ENCODE peak calls at places on chromosomes 1 and 21, in six cellular contexts. One of them, this sample, is unnamed.

GRCh38 chr1:17739050-17739449 is 16.1 kb upstream of the ACTL8 start:
- DNase-seq in psoas muscle: no peak
- DNase-seq in A549: no peak
- DNase-seq in A673: no peak
- DNase-seq in neural crest cell: no peak
- DNase-seq in body of pancreas: no peak
- DNase-seq in this sample: no peak

GRCh38 chr1:235648954-235649721 is 446 bp downstream of the GNG4 start:
- DNase-seq in psoas muscle: peak; percentile 48
- DNase-seq in A549: peak; percentile 50
- DNase-seq in A673: peak; percentile 57
- DNase-seq in neural crest cell: peak; percentile 48
- DNase-seq in body of pancreas: peak; percentile 64
- DNase-seq in this sample: peak; percentile 69

GRCh38 chr1:239678181-239678580 is 291.8 kb downstream of the CHRM3 start:
- DNase-seq in psoas muscle: no peak
- DNase-seq in A549: no peak
- DNase-seq in A673: no peak
- DNase-seq in neural crest cell: no peak
- DNase-seq in body of pancreas: no peak
- DNase-seq in this sample: no peak

GRCh38 chr1:7644906-7645750 is 126.0 kb upstream of the VAMP3 start:
- DNase-seq in psoas muscle: no peak
- DNase-seq in A549: no peak
- DNase-seq in A673: peak; percentile 51
- DNase-seq in neural crest cell: no peak
- DNase-seq in body of pancreas: peak; percentile 55
- DNase-seq in this sample: no peak

GRCh38 chr1:245046310-245046709 is 108.5 kb upstream of the KIF26B start:
- DNase-seq in psoas muscle: no peak
- DNase-seq in A549: no peak
- DNase-seq in A673: no peak
- DNase-seq in neural crest cell: no peak
- DNase-seq in body of pancreas: peak; percentile 57
- DNase-seq in this sample: no peak

GRCh38 chr1:31753623-31754349 is 10.4 kb downstream of the ADGRB2 start:
- DNase-seq in psoas muscle: peak; percentile 52
- DNase-seq in A549: no peak
- DNase-seq in A673: no peak
- DNase-seq in neural crest cell: no peak
- DNase-seq in body of pancreas: peak; percentile 58
- DNase-seq in this sample: no peak

GRCh38 chr1:48203287-48203900 is 19.1 kb upstream of the SLC5A9 start:
- DNase-seq in psoas muscle: no peak
- DNase-seq in A549: peak; percentile 20
- DNase-seq in A673: peak; percentile 33
- DNase-seq in neural crest cell: no peak
- DNase-seq in body of pancreas: no peak
- DNase-seq in this sample: peak; percentile 44

GRCh38 chr1:177305040-177306018 is 134.6 kb downstream of the BRINP2 start:
- DNase-seq in psoas muscle: no peak
- DNase-seq in A549: no peak
- DNase-seq in A673: no peak
- DNase-seq in neural crest cell: no peak
- DNase-seq in body of pancreas: no peak
- DNase-seq in this sample: no peak

GRCh38 chr21:28298251-28298672 is 694.4 kb downstream of the LTN1 start:
- DNase-seq in psoas muscle: no peak
- DNase-seq in A549: no peak
- DNase-seq in A673: no peak
- DNase-seq in neural crest cell: no peak
- DNase-seq in body of pancreas: no peak
- DNase-seq in this sample: no peak

GRCh38 chr1:216457356-216457755 is 34.1 kb upstream of the USH2A start:
- DNase-seq in psoas muscle: no peak
- DNase-seq in A549: no peak
- DNase-seq in A673: no peak
- DNase-seq in neural crest cell: no peak
- DNase-seq in body of pancreas: no peak
- DNase-seq in this sample: no peak

GRCh38 chr1:204894031-204894430 is 23.4 kb downstream of the NFASC start:
- DNase-seq in psoas muscle: no peak
- DNase-seq in A549: no peak
- DNase-seq in A673: no peak
- DNase-seq in neural crest cell: no peak
- DNase-seq in body of pancreas: no peak
- DNase-seq in this sample: no peak

GRCh38 chr1:150973826-150974579 is 632 bp downstream of the CERS2 start:
- DNase-seq in psoas muscle: peak; percentile 47
- DNase-seq in A549: no peak
- DNase-seq in A673: peak; percentile 23
- DNase-seq in neural crest cell: no peak
- DNase-seq in body of pancreas: peak; percentile 49
- DNase-seq in this sample: peak; percentile 32

GRCh38 chr1:229370601-229371021 is 27.8 kb upstream of the CCSAP start:
- DNase-seq in psoas muscle: peak; percentile 76
- DNase-seq in A549: no peak
- DNase-seq in A673: peak; percentile 80
- DNase-seq in neural crest cell: no peak
- DNase-seq in body of pancreas: no peak
- DNase-seq in this sample: no peak

GRCh38 chr21:32414579-32415358 is 2.3 kb downstream of the EVA1C start:
- DNase-seq in psoas muscle: no peak
- DNase-seq in A549: no peak
- DNase-seq in A673: peak; percentile 59
- DNase-seq in neural crest cell: no peak
- DNase-seq in body of pancreas: no peak
- DNase-seq in this sample: no peak
- TF ChIP-seq CTCF in psoas muscle: no peak
- TF ChIP-seq CTCF in A549: peak; percentile 50
- TF ChIP-seq CTCF in A673: peak; percentile 56
- TF ChIP-seq CTCF in neural crest cell: peak; percentile 35
- TF ChIP-seq CTCF in body of pancreas: peak; percentile 10
- TF ChIP-seq CTCF in this sample: no peak

GRCh38 chr1:92784639-92785500 is at the start of gene EVI5:
- DNase-seq in psoas muscle: peak; percentile 96
- DNase-seq in A549: peak; percentile 94
- DNase-seq in A673: peak; percentile 98
- DNase-seq in neural crest cell: peak; percentile 87
- DNase-seq in body of pancreas: peak; percentile 97
- DNase-seq in this sample: peak; percentile 95
- TF ChIP-seq CTCF in psoas muscle: no peak
- TF ChIP-seq CTCF in A549: no peak
- TF ChIP-seq CTCF in A673: no peak
- TF ChIP-seq CTCF in neural crest cell: no peak
- TF ChIP-seq CTCF in body of pancreas: peak; percentile 10
- TF ChIP-seq CTCF in this sample: no peak

GRCh38 chr1:72620453-72620852 is 338.1 kb upstream of the NEGR1 start:
- DNase-seq in psoas muscle: no peak
- DNase-seq in A549: no peak
- DNase-seq in A673: no peak
- DNase-seq in neural crest cell: no peak
- DNase-seq in body of pancreas: no peak
- DNase-seq in this sample: no peak

GRCh38 chr1:72623299-72623708 is 341.0 kb upstream of the NEGR1 start:
- DNase-seq in psoas muscle: no peak
- DNase-seq in A549: peak; percentile 3
- DNase-seq in A673: peak; percentile 86
- DNase-seq in neural crest cell: peak; percentile 1
- DNase-seq in body of pancreas: no peak
- DNase-seq in this sample: peak; percentile 13
- TF ChIP-seq CTCF in psoas muscle: peak; percentile 27
- TF ChIP-seq CTCF in A549: no peak
- TF ChIP-seq CTCF in A673: peak; percentile 76
- TF ChIP-seq CTCF in neural crest cell: peak; percentile 78
- TF ChIP-seq CTCF in body of pancreas: peak; percentile 48
- TF ChIP-seq CTCF in this sample: peak; percentile 47

GRCh38 chr1:218345673-218346390 is 696 bp downstream of the TGFB2 start:
- DNase-seq in psoas muscle: peak; percentile 77
- DNase-seq in A549: peak; percentile 83
- DNase-seq in A673: peak; percentile 81
- DNase-seq in neural crest cell: peak; percentile 41
- DNase-seq in body of pancreas: peak; percentile 60
- DNase-seq in this sample: peak; percentile 66

GRCh38 chr1:218346391-218347204 is 1.5 kb downstream of the TGFB2 start:
- DNase-seq in psoas muscle: peak; percentile 28
- DNase-seq in A549: no peak
- DNase-seq in A673: peak; percentile 39
- DNase-seq in neural crest cell: peak; percentile 8
- DNase-seq in body of pancreas: no peak
- DNase-seq in this sample: peak; percentile 20

GRCh38 chr1:218347316-218347712 is 2.2 kb downstream of the TGFB2 start:
- DNase-seq in psoas muscle: no peak
- DNase-seq in A549: peak; percentile 64
- DNase-seq in A673: peak; percentile 33
- DNase-seq in neural crest cell: no peak
- DNase-seq in body of pancreas: no peak
- DNase-seq in this sample: no peak

GRCh38 chr1:218347713-218348627 is 2.8 kb downstream of the TGFB2 start:
- DNase-seq in psoas muscle: no peak
- DNase-seq in A549: peak; percentile 84
- DNase-seq in A673: peak; percentile 53
- DNase-seq in neural crest cell: no peak
- DNase-seq in body of pancreas: no peak
- DNase-seq in this sample: no peak

GRCh38 chr1:218344814-218345672 is at the start of gene TGFB2:
- DNase-seq in psoas muscle: peak; percentile 39
- DNase-seq in A549: peak; percentile 92
- DNase-seq in A673: peak; percentile 56
- DNase-seq in neural crest cell: peak; percentile 12
- DNase-seq in body of pancreas: peak; percentile 51
- DNase-seq in this sample: peak; percentile 17
- TF ChIP-seq CTCF in psoas muscle: no peak
- TF ChIP-seq CTCF in A549: no peak
- TF ChIP-seq CTCF in A673: peak; percentile 19
- TF ChIP-seq CTCF in neural crest cell: no peak
- TF ChIP-seq CTCF in body of pancreas: no peak
- TF ChIP-seq CTCF in this sample: no peak